ENCODE peak calls at places on chromosomes 7 and 10, in ten cellular contexts. Q is GM23338, D is SJSA1, O is uterus, T is lung, J is K562, P is endodermal cell, H is heart left ventricle, S is spleen, Z is mesendoderm. K is an unnamed sample.

GRCh38 chr10:985361-985760 is 2.9 kb upstream of the GTPBP4 start:
- DNase-seq in Q (no peak), D (no peak), O (no peak), T (no peak), J (no peak), P (no peak), H (no peak), S (no peak), Z (no peak), K (no peak)

GRCh38 chr10:128694532-128694931 is 568.3 kb upstream of the MKI67 start:
- DNase-seq in Q (peak; percentile 21), D (no peak), O (no peak), T (peak; percentile 17), J (no peak), P (no peak), H (no peak), S (no peak), Z (no peak), K (no peak)

GRCh38 chr7:111788426-111788825 is 226.1 kb upstream of the IMMP2L start:
- DNase-seq in Q (peak; percentile 9), D (no peak), O (no peak), T (no peak), J (no peak), P (peak; percentile 55), H (no peak), S (no peak), Z (peak; percentile 86), K (no peak)

GRCh38 chr10:118543714-118544400 is 51.6 kb downstream of the PRLHR start:
- DNase-seq in Q (peak; percentile 83), D (no peak), O (no peak), T (peak; percentile 35), J (peak; percentile 19), P (peak; percentile 92), H (peak; percentile 38), S (no peak), Z (peak; percentile 78), K (no peak)

GRCh38 chr10:75404335-75405200 is 3.0 kb upstream of the ZNF503 start:
- DNase-seq in Q (peak; percentile 71), D (no peak), O (peak; percentile 55), T (peak; percentile 69), J (no peak), P (peak; percentile 84), H (peak; percentile 52), S (no peak), Z (peak; percentile 63), K (no peak)

GRCh38 chr7:117347962-117348672 is 25.3 kb upstream of the WNT2 start:
- DNase-seq in Q (no peak), D (no peak), O (no peak), T (no peak), J (no peak), P (no peak), H (no peak), S (no peak), Z (no peak), K (no peak)

GRCh38 chr10:118394557-118395194 is 52.6 kb upstream of the FAM204A start:
- DNase-seq in Q (no peak), D (no peak), O (no peak), T (no peak), J (no peak), P (no peak), H (no peak), S (no peak), Z (no peak), K (no peak)

GRCh38 chr10:132911712-132912097 is 30.7 kb downstream of the CFAP46 start:
- DNase-seq in Q (no peak), D (no peak), O (no peak), T (no peak), J (no peak), P (peak; percentile 78), H (no peak), S (peak; percentile 31), Z (peak; percentile 63), K (peak; percentile 31)

GRCh38 chr7:75971961-75972763 is 22.2 kb downstream of the TMEM120A start:
- DNase-seq in Q (peak; percentile 73), D (no peak), O (peak; percentile 39), T (no peak), J (no peak), P (peak; percentile 86), H (peak; percentile 82), S (peak; percentile 81), Z (peak; percentile 53), K (peak; percentile 77)

GRCh38 chr7:157432957-157433576 is 96.3 kb downstream of the DNAJB6 start:
- DNase-seq in Q (peak; percentile 74), D (peak; percentile 51), O (no peak), T (no peak), J (peak; percentile 69), P (peak; percentile 81), H (peak; percentile 30), S (peak; percentile 77), Z (no peak), K (no peak)

GRCh38 chr10:97428572-97428981 is 2.6 kb downstream of the PGAM1 start:
- DNase-seq in Q (peak; percentile 27), D (no peak), O (no peak), T (no peak), J (no peak), P (no peak), H (no peak), S (no peak), Z (no peak), K (no peak)

GRCh38 chr7:94436018-94436604 is 41.4 kb downstream of the COL1A2 start:
- DNase-seq in Q (peak; percentile 91), D (peak; percentile 73), O (peak; percentile 81), T (peak; percentile 76), J (peak; percentile 73), P (peak; percentile 87), H (peak; percentile 63), S (no peak), Z (peak; percentile 79), K (no peak)

GRCh38 chr10:133260895-133261725 is 15.6 kb downstream of the ADAM8 start:
- DNase-seq in Q (peak; percentile 46), D (no peak), O (peak; percentile 54), T (peak; percentile 45), J (peak; percentile 61), P (peak; percentile 65), H (peak; percentile 76), S (peak; percentile 95), Z (no peak), K (no peak)

GRCh38 chr7:49986191-49986590 is 106.9 kb downstream of the ZPBP start:
- DNase-seq in Q (no peak), D (no peak), O (no peak), T (no peak), J (no peak), P (no peak), H (no peak), S (no peak), Z (no peak), K (no peak)

GRCh38 chr7:22150221-22150620 is 204.5 kb upstream of the CDCA7L start:
- DNase-seq in Q (no peak), D (no peak), O (no peak), T (no peak), J (no peak), P (no peak), H (no peak), S (no peak), Z (no peak), K (no peak)

GRCh38 chr7:157158400-157158799 is 19.7 kb downstream of the UBE3C start:
- DNase-seq in Q (no peak), D (no peak), O (no peak), T (no peak), J (no peak), P (no peak), H (no peak), S (no peak), Z (no peak), K (no peak)

GRCh38 chr7:152579070-152579469 is 96.9 kb downstream of the XRCC2 start:
- DNase-seq in Q (no peak), D (no peak), O (no peak), T (no peak), J (no peak), P (no peak), H (no peak), S (peak; percentile 56), Z (no peak), K (no peak)

GRCh38 chr10:6108072-6108471 is 19.2 kb downstream of the RBM17 start:
- DNase-seq in Q (no peak), D (no peak), O (no peak), T (no peak), J (no peak), P (no peak), H (no peak), S (no peak), Z (no peak), K (no peak)

GRCh38 chr10:67385566-67385965 is 310.4 kb downstream of the CTNNA3 start:
- DNase-seq in Q (peak; percentile 13), D (no peak), O (no peak), T (no peak), J (no peak), P (no peak), H (no peak), S (no peak), Z (peak; percentile 4), K (no peak)

DNA sequence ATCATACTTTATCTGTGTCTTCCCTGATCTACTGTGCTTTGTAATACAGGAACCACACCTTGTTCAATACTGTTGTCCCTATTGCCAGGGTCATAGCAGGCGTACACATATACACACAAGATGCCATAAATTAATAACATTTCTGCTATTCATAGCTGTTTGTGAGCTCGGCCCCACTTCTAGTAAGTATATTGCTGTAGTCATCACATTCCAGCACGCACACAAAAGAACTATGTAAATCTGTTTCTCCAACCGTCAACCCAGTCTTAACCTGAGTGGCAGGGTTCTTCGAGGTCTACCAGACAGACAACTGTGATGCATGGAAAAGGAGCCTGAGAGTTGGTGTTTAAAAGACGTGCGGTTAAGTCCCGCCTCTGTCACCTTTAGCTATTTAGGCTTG is 5.7 kb upstream of the CACNB2 start:
- DNase-seq in Q (no peak), D (no peak), O (no peak), T (no peak), J (no peak), P (no peak), H (no peak), S (no peak), Z (no peak), K (no peak)
- H3K4me3 ChIP-seq in Q (no peak overlapping the region), D (no peak overlapping the region), O (no peak overlapping the region), T (no peak overlapping the region), J (no peak overlapping the region), P (no peak overlapping the region), H (no peak overlapping the region), S (no peak overlapping the region), Z (no peak overlapping the region), K (no peak overlapping the region)

GRCh38 chr7:69186974-69187373 is 411.3 kb upstream of the AUTS2 start:
- DNase-seq in Q (no peak), D (no peak), O (no peak), T (no peak), J (no peak), P (no peak), H (no peak), S (no peak), Z (no peak), K (no peak)
- H3K4me1 ChIP-seq in Q (no peaks in the 10 kb centered on the region), D (no peaks in the 10 kb centered on the region), O (no peaks in the 10 kb centered on the region), T (no peaks in the 10 kb centered on the region), J (no peaks in the 10 kb centered on the region), P (no peaks in the 10 kb centered on the region), H (peaks cover 3% of the 10 kb centered on the region), S (no peaks in the 10 kb centered on the region), Z (no peaks in the 10 kb centered on the region), K (no peaks in the 10 kb centered on the region)

GRCh38 chr7:28130277-28130676 is 50.3 kb downstream of the JAZF1 start:
- DNase-seq in Q (no peak), D (peak; percentile 70), O (peak; percentile 51), T (no peak), J (no peak), P (no peak), H (no peak), S (no peak), Z (no peak), K (no peak)
- H3K27ac ChIP-seq in Q (no peak overlapping the region), D (peak overlapping the region; percentile 57), O (peak overlapping the region; percentile 77), T (no peak overlapping the region), J (no peak overlapping the region), P (no peak overlapping the region), H (no peak overlapping the region), S (no peak overlapping the region), Z (no peak overlapping the region), K (no peak overlapping the region)

GRCh38 chr10:78507761-78508160 is 474.1 kb downstream of the RPS24 start:
- DNase-seq in Q (no peak), D (no peak), O (peak; percentile 43), T (no peak), J (no peak), P (no peak), H (no peak), S (no peak), Z (no peak), K (no peak)
- H3K4me3 ChIP-seq in Q (no peak overlapping the region), D (no peak overlapping the region), O (no peak overlapping the region), T (no peak overlapping the region), J (no peak overlapping the region), P (no peak overlapping the region), H (no peak overlapping the region), S (no peak overlapping the region), Z (no peak overlapping the region), K (no peak overlapping the region)